ENCODE peak calls at places on chromosomes 7 and 10, in four cellular contexts. O is HepG2, U is GM12878, E is K562. D is an unnamed sample.

GRCh38 chr10:128063736-128064614 is 62.2 kb downstream of the MKI67 start:
- DNase-seq in E (no peak), O (no peak), U (no peak), D (no peak)

GRCh38 chr7:91465595-91466061 is 201.4 kb downstream of the FZD1 start:
- DNase-seq in O (no peak), U (no peak), E (no peak), D (peak; percentile 93)

GRCh38 chr7:82194011-82194410 is 249.6 kb downstream of the CACNA2D1 start:
- DNase-seq in U (no peak), O (no peak), E (no peak), D (peak; percentile 31)

GRCh38 chr7:130207642-130208041 is at the start of gene SSMEM1:
- DNase-seq in U (no peak), E (peak; percentile 65), O (no peak), D (no peak)

GRCh38 chr10:78772083-78772482 is 296.7 kb upstream of the ZMIZ1 start:
- DNase-seq in E (no peak), U (no peak), O (no peak), D (no peak)

GRCh38 chr10:4825456-4825867 is 545 bp upstream of the AKR1E2 start:
- DNase-seq in E (no peak), O (no peak), U (no peak), D (no peak)

GRCh38 chr10:87545783-87546182 is 41.1 kb downstream of the MINPP1 start:
- DNase-seq in U (no peak), E (no peak), O (no peak), D (no peak)

GRCh38 chr7:81680120-81680519 is 89.7 kb downstream of the HGF start:
- DNase-seq in U (no peak), E (no peak), O (no peak), D (no peak)

GRCh38 chr10:132572545-132572937 is 35.0 kb downstream of the INPP5A start:
- DNase-seq in U (no peak), E (no peak), O (no peak), D (no peak)

GRCh38 chr10:76315240-76315639 is 883.8 kb downstream of the LRMDA start:
- DNase-seq in E (peak; percentile 13), O (no peak), U (no peak), D (no peak)

GRCh38 chr7:45685619-45686240 is 111.6 kb downstream of the ADCY1 start:
- DNase-seq in O (no peak), E (no peak), U (no peak), D (no peak)

GRCh38 chr10:114931072-114931679 is 6.8 kb upstream of the TRUB1 start:
- DNase-seq in O (no peak), E (no peak), U (no peak), D (no peak)

GRCh38 chr7:137081694-137082093 is 213.2 kb downstream of the CHRM2 start:
- DNase-seq in U (no peak), O (no peak), E (no peak), D (no peak)

GRCh38 chr10:129973674-129974059 is 9.6 kb upstream of the EBF3 start:
- DNase-seq in E (no peak), U (no peak), O (no peak), D (no peak)

GRCh38 chr10:101614957-101615759 is 27.0 kb downstream of the DPCD start:
- DNase-seq in O (no peak), U (no peak), E (no peak), D (no peak)

GRCh38 chr10:80477813-80478212 is 23.7 kb downstream of the TSPAN14 start:
- DNase-seq in U (no peak), E (peak; percentile 58), O (no peak), D (peak; percentile 81)

GRCh38 chr10:78361031-78361430 is 327.4 kb downstream of the RPS24 start:
- DNase-seq in O (no peak), U (no peak), E (no peak), D (no peak)

GRCh38 chr10:30176182-30176581 is 116.8 kb upstream of the JCAD start:
- DNase-seq in U (no peak), E (no peak), O (no peak), D (no peak)

GRCh38 chr7:81013036-81013435 is 94.2 kb upstream of the SEMA3C start:
- DNase-seq in U (no peak), O (no peak), E (no peak), D (no peak)

GRCh38 chr7:98869001-98869373 is 827 bp downstream of the TMEM130 start:
- DNase-seq in U (no peak), O (no peak), E (no peak), D (no peak)

GRCh38 chr7:98870807-98871491 is 1.1 kb upstream of the TMEM130 start:
- DNase-seq in U (no peak), E (no peak), O (no peak), D (no peak)

GRCh38 chr7:98868450-98868849 is 1.4 kb downstream of the TMEM130 start:
- DNase-seq in U (no peak), E (no peak), O (no peak), D (no peak)

GRCh38 chr7:98870071-98870651 is 347 bp upstream of the TMEM130 start:
- DNase-seq in U (peak; percentile 31), O (no peak), E (peak; percentile 68), D (no peak)

GRCh38 chr7:98869374-98870070 is at the start of gene TMEM130:
- DNase-seq in O (no peak), E (no peak), U (no peak), D (no peak)
- H3K9ac ChIP-seq in O (no peak within 1 kb of the TSS), E (peak within 1 kb of the TSS; percentile 71), U (no peak within 1 kb of the TSS), D (no peak within 1 kb of the TSS)

DNA sequence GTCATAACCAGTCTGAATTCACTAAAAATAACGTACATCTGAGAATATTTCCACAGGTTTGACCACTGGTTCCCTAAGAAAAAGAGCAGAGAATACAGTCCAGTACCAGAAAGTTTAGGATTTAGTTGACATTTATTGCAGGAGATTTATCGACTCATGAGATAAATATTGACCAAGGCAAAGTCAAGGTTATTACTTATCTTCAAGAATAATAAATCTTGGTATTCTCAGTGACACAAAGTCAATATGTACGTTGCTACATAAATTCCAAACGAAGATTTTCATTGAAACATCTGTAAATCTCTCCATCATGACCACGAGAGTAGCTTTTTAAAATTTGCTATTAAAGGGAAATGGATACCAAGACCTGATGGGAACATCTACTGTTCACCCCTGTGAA is 39.4 kb upstream of the GRB10 start:
- DNase-seq in U (no peak), E (no peak), O (no peak), D (no peak)
- TF ChIP-seq POLR2AphosphoS5 in U (no peak), E (no peak), O (no peak), D (no peak)

DNA sequence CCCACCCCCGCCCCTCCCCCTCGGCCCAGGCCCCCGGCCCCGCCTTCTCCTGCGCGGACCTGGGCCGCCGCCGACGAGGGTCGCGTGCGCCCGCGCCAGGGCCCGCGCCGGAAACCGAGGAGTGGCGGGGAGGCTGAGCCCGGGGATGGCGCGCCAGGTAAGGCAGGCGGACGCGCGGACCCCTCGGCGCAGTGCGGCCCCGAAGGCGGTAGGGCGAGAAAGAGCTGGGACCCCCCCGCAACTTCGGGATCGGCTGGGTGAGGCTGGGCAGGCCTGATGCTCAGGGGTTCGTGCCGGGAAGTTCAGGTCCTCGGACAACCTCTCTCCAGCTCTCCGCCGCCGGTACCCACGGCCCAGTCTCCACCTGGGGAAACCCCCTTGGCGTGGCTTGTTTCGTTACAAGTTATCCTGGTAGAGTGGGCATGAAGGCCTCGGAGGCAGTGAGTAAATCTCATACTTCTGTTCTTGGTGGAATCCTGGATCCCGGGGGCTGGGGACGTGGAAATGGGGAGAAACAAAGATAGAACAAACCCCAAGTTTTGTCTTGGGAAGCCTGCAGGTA is 58.4 kb downstream of the ZNF467 start:
- DNase-seq in O (no peak), E (no peak), U (no peak), D (peak; percentile 30)
- TF ChIP-seq MYC in O (peak; percentile 44), E (no peak), U (no peak), D (no peak)

GRCh38 chr7:83456413-83456812 is 192.5 kb downstream of the SEMA3E start:
- DNase-seq in E (no peak), O (no peak), U (no peak), D (no peak)

GRCh38 chr7:83452256-83452655 is 196.7 kb downstream of the SEMA3E start:
- DNase-seq in E (no peak), O (no peak), U (no peak), D (no peak)

GRCh38 chr7:83457022-83457892 is 191.7 kb downstream of the SEMA3E start:
- DNase-seq in U (no peak), O (no peak), E (no peak), D (no peak)
- H3K9ac ChIP-seq in U (no peak overlapping the region), O (no peak overlapping the region), E (no peak overlapping the region), D (no peak overlapping the region)

DNA sequence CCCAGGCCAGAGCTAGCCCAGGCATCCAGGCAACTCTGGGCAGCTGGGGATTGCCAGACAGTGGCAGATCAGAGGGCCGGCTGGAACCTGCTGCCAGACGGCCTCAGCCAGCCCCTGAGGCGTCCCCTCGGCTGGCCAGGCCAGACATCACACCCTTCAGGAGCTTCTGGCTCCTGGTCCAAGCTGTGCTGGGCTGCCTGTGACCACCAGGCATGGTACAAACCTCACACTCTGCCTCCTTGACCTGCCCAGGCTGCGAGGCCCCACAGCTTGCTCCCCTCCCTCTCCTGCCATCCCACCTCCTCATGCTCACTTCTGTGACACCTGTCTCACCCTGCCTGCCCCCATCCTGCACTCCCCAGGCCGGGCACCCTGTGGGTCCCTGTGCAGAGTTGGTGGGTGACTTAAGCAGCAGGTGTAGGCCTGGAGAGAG is 5.7 kb downstream of the DEPP1 start:
- DNase-seq in O (no peak), E (no peak), U (no peak), D (peak; percentile 50)
- TF ChIP-seq POLR2AphosphoS5 in O (no peak), E (no peak), U (no peak), D (no peak)

GRCh38 chr7:23864984-23865383 is 155.0 kb downstream of the STK31 start:
- DNase-seq in O (no peak), U (no peak), E (no peak), D (peak; percentile 7)

GRCh38 chr7:23863209-23863798 is 153.3 kb downstream of the STK31 start:
- DNase-seq in U (no peak), O (peak; percentile 16), E (peak; percentile 49), D (peak; percentile 15)
- TF ChIP-seq MYC in U (no peak), O (no peak), E (no peak), D (no peak)

GRCh38 chr10:119298788-119299187 is 91.4 kb downstream of the GRK5 start:
- DNase-seq in E (no peak), U (no peak), O (no peak), D (no peak)
- H3K9ac ChIP-seq in E (no peak overlapping the region), U (no peak overlapping the region), O (no peak overlapping the region), D (no peak overlapping the region)

DNA sequence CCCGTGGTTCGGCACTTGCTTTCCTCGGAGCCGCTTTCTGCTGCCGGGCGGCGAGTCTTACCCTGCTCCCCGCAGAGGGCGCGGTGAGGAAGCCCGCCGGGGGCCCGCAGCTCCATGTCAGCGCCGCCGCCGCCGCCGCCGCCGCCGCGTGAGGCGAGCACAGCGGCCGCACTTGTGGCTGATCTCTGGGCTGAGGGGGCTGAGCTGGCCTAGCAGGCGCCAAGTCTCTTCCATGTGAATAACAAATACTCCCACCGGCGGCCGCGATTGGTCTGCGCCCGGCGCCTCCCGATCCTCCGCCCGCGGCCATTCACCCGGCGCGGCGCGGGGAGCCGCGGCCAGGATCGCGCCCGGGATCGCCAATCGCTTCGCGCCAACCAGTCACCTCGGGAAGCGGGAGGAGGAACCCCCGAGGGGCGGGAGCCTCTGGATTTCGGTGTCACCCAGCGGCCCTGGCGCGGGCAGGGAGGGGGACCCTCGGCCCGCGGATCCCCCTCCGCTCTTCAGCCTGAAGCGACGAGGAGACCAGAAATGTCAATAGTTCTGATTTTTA is at the start of gene GRM8:
- DNase-seq in U (no peak), E (peak; percentile 66), O (peak; percentile 9), D (peak; percentile 61)
- TF ChIP-seq POLR2AphosphoS5 in U (no peak), E (no peak), O (no peak), D (no peak)

D was measured in endothelial cell of umbilical vein.